ENCODE peak calls at places on chromosomes 16 and 17, in eight cellular contexts. Z is tibial nerve, G is K562, P is body of pancreas, X is heart left ventricle, E is testis, S is sigmoid colon, V is gastrocnemius medialis. T is an unnamed sample.

GRCh38 chr16:10868562-10869469 is 8.2 kb upstream of the CIITA start:
- DNase-seq in Z (peak), G (no peak), P (no peak), X (peak), E (peak), S (peak), V (peak), T (no peak)

GRCh38 chr17:13495423-13495822 is 106.3 kb downstream of the HS3ST3A1 start:
- DNase-seq in Z (no peak), G (no peak), P (no peak), X (no peak), E (no peak), S (no peak), V (no peak), T (no peak)

GRCh38 chr17:78256705-78257559 is 25.5 kb downstream of the TMEM235 start:
- DNase-seq in Z (no peak), G (no peak), P (no peak), X (no peak), E (no peak), S (no peak), V (no peak), T (no peak)

GRCh38 chr17:19019041-19019941 is 14.7 kb upstream of the FAM83G start:
- DNase-seq in Z (no peak), G (peak), P (no peak), X (no peak), E (no peak), S (no peak), V (no peak), T (peak)

GRCh38 chr17:51346218-51346982 is 86.1 kb downstream of the UTP18 start:
- DNase-seq in Z (no peak), G (no peak), P (no peak), X (no peak), E (no peak), S (no peak), V (no peak), T (no peak)

GRCh38 chr16:72743011-72743761 is 304.7 kb downstream of the ZFHX3 start:
- DNase-seq in Z (no peak), G (no peak), P (no peak), X (no peak), E (no peak), S (no peak), V (no peak), T (no peak)

GRCh38 chr16:875182-876040 is 74.9 kb upstream of the GNG13 start:
- DNase-seq in Z (no peak), G (no peak), P (no peak), X (no peak), E (no peak), S (peak), V (no peak), T (no peak)

GRCh38 chr16:81137012-81137335 is 40.8 kb upstream of the GCSH start:
- DNase-seq in Z (peak), G (no peak), P (no peak), X (no peak), E (peak), S (no peak), V (no peak), T (no peak)

GRCh38 chr17:51722994-51723393 is 435.5 kb downstream of the CA10 start:
- DNase-seq in Z (no peak), G (no peak), P (no peak), X (no peak), E (no peak), S (no peak), V (no peak), T (no peak)

GRCh38 chr16:53945996-53946395 is 242.0 kb downstream of the FTO start:
- DNase-seq in Z (no peak), G (peak), P (peak), X (no peak), E (no peak), S (no peak), V (no peak), T (peak)

GRCh38 chr17:15444805-15445204 is 22.6 kb downstream of the CDRT4 start:
- DNase-seq in Z (no peak), G (peak), P (no peak), X (no peak), E (no peak), S (peak), V (no peak), T (peak)

GRCh38 chr17:14903810-14904209 is 361.3 kb downstream of the PMP22 start:
- DNase-seq in Z (no peak), G (no peak), P (no peak), X (no peak), E (no peak), S (no peak), V (no peak), T (no peak)

GRCh38 chr17:21425736-21426135 is 49.6 kb downstream of the KCNJ12 start:
- DNase-seq in Z (no peak), G (no peak), P (no peak), X (no peak), E (no peak), S (no peak), V (no peak), T (no peak)

GRCh38 chr16:56848056-56848936 is 16.7 kb upstream of the SLC12A3 start:
- DNase-seq in Z (no peak), G (no peak), P (no peak), X (no peak), E (no peak), S (no peak), V (no peak), T (no peak)

GRCh38 chr17:62444063-62444462 is 20.4 kb downstream of the METTL2A start:
- DNase-seq in Z (no peak), G (no peak), P (no peak), X (no peak), E (no peak), S (no peak), V (no peak), T (no peak)

GRCh38 chr16:56869513-56870270 is 4.7 kb downstream of the SLC12A3 start:
- DNase-seq in Z (no peak), G (peak), P (no peak), X (no peak), E (no peak), S (no peak), V (no peak), T (peak)

GRCh38 chr17:82716383-82717181 is at the start of gene FN3KRP:
- DNase-seq in Z (peak), G (peak), P (peak), X (peak), E (peak), S (peak), V (peak), T (peak)

GRCh38 chr16:58021661-58022551 is 3.6 kb upstream of the MMP15 start:
- DNase-seq in Z (no peak), G (no peak), P (no peak), X (no peak), E (no peak), S (no peak), V (no peak), T (no peak)

GRCh38 chr16:30660424-30661251 is 2.4 kb downstream of the FBRS start:
- DNase-seq in Z (no peak), G (no peak), P (no peak), X (no peak), E (no peak), S (no peak), V (no peak), T (no peak)

GRCh38 chr16:48978501-48978900 is 303.1 kb downstream of the CBLN1 start:
- DNase-seq in Z (no peak), G (no peak), P (no peak), X (no peak), E (no peak), S (no peak), V (no peak), T (no peak)

GRCh38 chr17:31593806-31594205 is 202.3 kb downstream of the RAB11FIP4 start:
- DNase-seq in Z (no peak), G (no peak), P (no peak), X (peak), E (no peak), S (no peak), V (peak), T (no peak)

GRCh38 chr17:40341808-40342574 is 22.5 kb downstream of the GJD3 start:
- DNase-seq in Z (peak), G (peak), P (peak), X (peak), E (peak), S (peak), V (peak), T (peak)
- TF ChIP-seq POLR2A in Z (peak), G (peak), P (peak), X (no peak), E (no peak), S (peak), V (no peak), T (no peak)

GRCh38 chr17:75271233-75271954 is 363 bp upstream of the MIF4GD start:
- DNase-seq in Z (peak), G (peak), P (peak), X (peak), E (peak), S (peak), V (peak), T (peak)
- TF ChIP-seq POLR2A in Z (no peak), G (peak), P (no peak), X (peak), E (no peak), S (no peak), V (no peak), T (peak)

GRCh38 chr16:3030128-3030871 is 6.4 kb downstream of the BICDL2 start:
- DNase-seq in Z (no peak), G (no peak), P (no peak), X (no peak), E (no peak), S (no peak), V (no peak), T (no peak)

GRCh38 chr16:3028716-3029319 is 5.0 kb downstream of the THOC6 start:
- DNase-seq in Z (no peak), G (peak), P (no peak), X (no peak), E (no peak), S (no peak), V (no peak), T (no peak)

GRCh38 chr16:3030872-3031212 is 5.9 kb downstream of the BICDL2 start:
- DNase-seq in Z (no peak), G (no peak), P (no peak), X (no peak), E (no peak), S (no peak), V (no peak), T (no peak)

GRCh38 chr16:3027983-3028715 is 4.3 kb downstream of the THOC6 start:
- DNase-seq in Z (peak), G (peak), P (peak), X (peak), E (peak), S (peak), V (peak), T (peak)

GRCh38 chr16:3029499-3030127 is 5.8 kb downstream of the THOC6 start:
- DNase-seq in Z (no peak), G (peak), P (no peak), X (no peak), E (no peak), S (no peak), V (no peak), T (peak)
- TF ChIP-seq POLR2A in Z (no peak), G (no peak), P (no peak), X (no peak), E (no peak), S (no peak), V (no peak), T (no peak)

DNA sequence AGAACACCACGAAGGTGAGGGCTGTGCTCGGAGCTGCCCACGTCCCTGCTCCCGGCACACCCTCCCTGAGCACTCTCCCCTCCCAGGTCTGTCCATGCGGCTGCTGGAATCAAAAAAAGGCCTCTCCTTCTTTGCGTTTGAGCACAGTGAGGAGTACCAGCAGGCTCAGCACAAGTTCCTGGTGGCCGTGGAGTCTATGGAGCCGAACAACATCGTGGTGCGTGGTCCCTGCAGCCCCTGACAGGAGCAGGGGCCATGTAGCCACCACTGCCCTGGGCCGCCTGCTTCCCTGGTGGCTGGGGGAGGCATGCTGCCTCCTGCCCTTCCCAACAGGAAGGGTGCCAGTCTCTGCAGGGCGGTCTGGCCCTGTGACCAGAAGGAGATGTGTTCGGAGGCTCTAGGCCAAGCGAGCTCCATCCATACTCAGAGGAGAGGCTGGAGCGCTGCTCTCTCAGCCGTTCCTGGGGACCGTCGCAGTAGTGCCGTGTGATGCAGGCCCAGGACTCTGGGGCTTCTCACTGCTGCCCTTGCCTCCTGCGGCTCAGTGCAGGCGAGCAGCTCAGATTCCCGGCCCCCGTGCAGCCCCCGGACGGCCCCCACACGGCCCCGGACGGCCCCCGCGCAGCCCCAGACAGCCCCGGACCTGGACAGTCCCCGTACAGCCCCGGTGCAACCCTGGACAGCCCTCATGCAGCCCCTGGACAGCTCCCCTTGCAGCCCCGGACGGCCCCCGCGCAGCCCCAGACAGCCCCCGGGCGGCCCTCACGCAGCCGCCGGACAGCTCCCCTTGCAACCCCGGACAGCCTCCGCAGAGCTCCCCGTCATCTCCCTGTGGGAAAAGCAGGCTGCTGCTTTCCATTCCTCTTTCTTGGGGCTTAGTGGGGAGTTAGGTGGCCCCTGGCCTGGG is 20.5 kb downstream of the TCF25 start:
- DNase-seq in Z (no peak), G (no peak), P (no peak), X (no peak), E (no peak), S (no peak), V (no peak), T (no peak)
- TF ChIP-seq POLR2A in Z (no peak), G (no peak), P (no peak), X (no peak), E (no peak), S (no peak), V (no peak), T (no peak)

GRCh38 chr17:75205037-75205792 is at the start of gene NUP85:
- DNase-seq in Z (peak), G (peak), P (peak), X (peak), E (peak), S (peak), V (peak), T (peak)
- TF ChIP-seq POLR2A in Z (peak), G (peak), P (peak), X (peak), E (no peak), S (peak), V (peak), T (peak)

T was measured in erythroblast.